ENCODE peak calls at places on chromosomes 13 and 19, in seven cellular contexts. One of them, this sample, is unnamed.
A peak's percentile ranks its signal among the peaks of the same experiment; 100 is the strongest.

GRCh38 chr13:50299546-50300249 is 284.5 kb downstream of the KCNRG start:
- DNase-seq in GM18507: no peak
- DNase-seq in SK-N-DZ: no peak
- DNase-seq in stimulated activated CD4-positive, alpha-beta T cell treated with anti-CD3 and anti-CD28 coated beads, TNF-alpha, amount 100 ng/mL, for 1 hour: no peak
- DNase-seq in mesothelial cell of epicardium: no peak
- DNase-seq in stromal cell of bone marrow: no peak
- DNase-seq in progenitor cell of endocrine pancreas: no peak
- DNase-seq in this sample: no peak

GRCh38 chr13:75855216-75855615 is 219.1 kb downstream of the LMO7 start:
- DNase-seq in GM18507: no peak
- DNase-seq in stromal cell of bone marrow: no peak
- DNase-seq in SK-N-DZ: no peak
- DNase-seq in mesothelial cell of epicardium: no peak
- DNase-seq in stimulated activated CD4-positive, alpha-beta T cell treated with anti-CD3 and anti-CD28 coated beads, TNF-alpha, amount 100 ng/mL, for 1 hour: no peak
- DNase-seq in progenitor cell of endocrine pancreas: no peak
- DNase-seq in this sample: no peak

GRCh38 chr13:39415003-39415402 is 188.0 kb downstream of the LHFPL6 start:
- DNase-seq in stimulated activated CD4-positive, alpha-beta T cell treated with anti-CD3 and anti-CD28 coated beads, TNF-alpha, amount 100 ng/mL, for 1 hour: no peak
- DNase-seq in progenitor cell of endocrine pancreas: no peak
- DNase-seq in GM18507: no peak
- DNase-seq in mesothelial cell of epicardium: no peak
- DNase-seq in SK-N-DZ: no peak
- DNase-seq in stromal cell of bone marrow: no peak
- DNase-seq in this sample: no peak

GRCh38 chr13:95118541-95119324 is 182.5 kb downstream of the ABCC4 start:
- DNase-seq in mesothelial cell of epicardium: no peak
- DNase-seq in progenitor cell of endocrine pancreas: no peak
- DNase-seq in stromal cell of bone marrow: no peak
- DNase-seq in GM18507: no peak
- DNase-seq in stimulated activated CD4-positive, alpha-beta T cell treated with anti-CD3 and anti-CD28 coated beads, TNF-alpha, amount 100 ng/mL, for 1 hour: no peak
- DNase-seq in SK-N-DZ: no peak
- DNase-seq in this sample: no peak

GRCh38 chr13:92224052-92224821 is 825.8 kb downstream of the GPC5 start:
- DNase-seq in stimulated activated CD4-positive, alpha-beta T cell treated with anti-CD3 and anti-CD28 coated beads, TNF-alpha, amount 100 ng/mL, for 1 hour: no peak
- DNase-seq in GM18507: no peak
- DNase-seq in stromal cell of bone marrow: peak; percentile 37
- DNase-seq in SK-N-DZ: no peak
- DNase-seq in progenitor cell of endocrine pancreas: no peak
- DNase-seq in mesothelial cell of epicardium: no peak
- DNase-seq in this sample: no peak

GRCh38 chr19:28862238-28862637 is 350.7 kb downstream of the UQCRFS1 start:
- DNase-seq in stimulated activated CD4-positive, alpha-beta T cell treated with anti-CD3 and anti-CD28 coated beads, TNF-alpha, amount 100 ng/mL, for 1 hour: no peak
- DNase-seq in GM18507: no peak
- DNase-seq in SK-N-DZ: no peak
- DNase-seq in mesothelial cell of epicardium: no peak
- DNase-seq in progenitor cell of endocrine pancreas: no peak
- DNase-seq in stromal cell of bone marrow: no peak
- DNase-seq in this sample: no peak

GRCh38 chr13:110138700-110139036 is 168.3 kb downstream of the COL4A1 start:
- DNase-seq in progenitor cell of endocrine pancreas: no peak
- DNase-seq in SK-N-DZ: no peak
- DNase-seq in stimulated activated CD4-positive, alpha-beta T cell treated with anti-CD3 and anti-CD28 coated beads, TNF-alpha, amount 100 ng/mL, for 1 hour: no peak
- DNase-seq in mesothelial cell of epicardium: no peak
- DNase-seq in GM18507: no peak
- DNase-seq in stromal cell of bone marrow: no peak
- DNase-seq in this sample: no peak

GRCh38 chr19:14961956-14962685 is 17.5 kb downstream of the SLC1A6 start:
- DNase-seq in GM18507: no peak
- DNase-seq in progenitor cell of endocrine pancreas: no peak
- DNase-seq in SK-N-DZ: no peak
- DNase-seq in stimulated activated CD4-positive, alpha-beta T cell treated with anti-CD3 and anti-CD28 coated beads, TNF-alpha, amount 100 ng/mL, for 1 hour: no peak
- DNase-seq in mesothelial cell of epicardium: no peak
- DNase-seq in stromal cell of bone marrow: no peak
- DNase-seq in this sample: no peak

GRCh38 chr19:51726049-51726448 is 2.3 kb upstream of the HAS1 start:
- DNase-seq in stimulated activated CD4-positive, alpha-beta T cell treated with anti-CD3 and anti-CD28 coated beads, TNF-alpha, amount 100 ng/mL, for 1 hour: no peak
- DNase-seq in stromal cell of bone marrow: peak; percentile 94
- DNase-seq in GM18507: no peak
- DNase-seq in mesothelial cell of epicardium: no peak
- DNase-seq in SK-N-DZ: peak; percentile 12
- DNase-seq in progenitor cell of endocrine pancreas: no peak
- DNase-seq in this sample: no peak

GRCh38 chr13:41458939-41459753 is 1.8 kb downstream of the RGCC start:
- DNase-seq in stimulated activated CD4-positive, alpha-beta T cell treated with anti-CD3 and anti-CD28 coated beads, TNF-alpha, amount 100 ng/mL, for 1 hour: no peak
- DNase-seq in SK-N-DZ: peak; percentile 26
- DNase-seq in progenitor cell of endocrine pancreas: no peak
- DNase-seq in stromal cell of bone marrow: peak; percentile 21
- DNase-seq in mesothelial cell of epicardium: no peak
- DNase-seq in GM18507: no peak
- DNase-seq in this sample: no peak

GRCh38 chr19:3179739-3180293 is 1.2 kb downstream of the S1PR4 start:
- DNase-seq in progenitor cell of endocrine pancreas: no peak
- DNase-seq in GM18507: no peak
- DNase-seq in stromal cell of bone marrow: no peak
- DNase-seq in stimulated activated CD4-positive, alpha-beta T cell treated with anti-CD3 and anti-CD28 coated beads, TNF-alpha, amount 100 ng/mL, for 1 hour: no peak
- DNase-seq in mesothelial cell of epicardium: no peak
- DNase-seq in SK-N-DZ: no peak
- DNase-seq in this sample: no peak

GRCh38 chr13:44197791-44198770 is 175.5 kb upstream of the SERP2 start:
- DNase-seq in mesothelial cell of epicardium: no peak
- DNase-seq in stimulated activated CD4-positive, alpha-beta T cell treated with anti-CD3 and anti-CD28 coated beads, TNF-alpha, amount 100 ng/mL, for 1 hour: no peak
- DNase-seq in progenitor cell of endocrine pancreas: no peak
- DNase-seq in GM18507: no peak
- DNase-seq in SK-N-DZ: no peak
- DNase-seq in stromal cell of bone marrow: no peak
- DNase-seq in this sample: peak; percentile 18

GRCh38 chr13:30159446-30159839 is 147.9 kb downstream of the KATNAL1 start:
- DNase-seq in SK-N-DZ: no peak
- DNase-seq in stromal cell of bone marrow: peak; percentile 78
- DNase-seq in GM18507: no peak
- DNase-seq in stimulated activated CD4-positive, alpha-beta T cell treated with anti-CD3 and anti-CD28 coated beads, TNF-alpha, amount 100 ng/mL, for 1 hour: no peak
- DNase-seq in progenitor cell of endocrine pancreas: no peak
- DNase-seq in mesothelial cell of epicardium: no peak
- DNase-seq in this sample: no peak

GRCh38 chr13:43232144-43232840 is 208.9 kb downstream of the DNAJC15 start:
- DNase-seq in stromal cell of bone marrow: no peak
- DNase-seq in progenitor cell of endocrine pancreas: no peak
- DNase-seq in GM18507: no peak
- DNase-seq in SK-N-DZ: no peak
- DNase-seq in mesothelial cell of epicardium: no peak
- DNase-seq in stimulated activated CD4-positive, alpha-beta T cell treated with anti-CD3 and anti-CD28 coated beads, TNF-alpha, amount 100 ng/mL, for 1 hour: no peak
- DNase-seq in this sample: no peak

GRCh38 chr13:101579291-101579802 is 126.9 kb downstream of the ITGBL1 start:
- DNase-seq in stromal cell of bone marrow: no peak
- DNase-seq in mesothelial cell of epicardium: no peak
- DNase-seq in GM18507: no peak
- DNase-seq in progenitor cell of endocrine pancreas: no peak
- DNase-seq in SK-N-DZ: no peak
- DNase-seq in stimulated activated CD4-positive, alpha-beta T cell treated with anti-CD3 and anti-CD28 coated beads, TNF-alpha, amount 100 ng/mL, for 1 hour: no peak
- DNase-seq in this sample: no peak

GRCh38 chr19:15048885-15049541 is at the start of gene CASP14:
- DNase-seq in stimulated activated CD4-positive, alpha-beta T cell treated with anti-CD3 and anti-CD28 coated beads, TNF-alpha, amount 100 ng/mL, for 1 hour: no peak
- DNase-seq in progenitor cell of endocrine pancreas: no peak
- DNase-seq in stromal cell of bone marrow: no peak
- DNase-seq in mesothelial cell of epicardium: no peak
- DNase-seq in SK-N-DZ: no peak
- DNase-seq in GM18507: no peak
- DNase-seq in this sample: no peak

GRCh38 chr13:19818223-19818842 is 35.6 kb upstream of the PSPC1 start:
- DNase-seq in stimulated activated CD4-positive, alpha-beta T cell treated with anti-CD3 and anti-CD28 coated beads, TNF-alpha, amount 100 ng/mL, for 1 hour: no peak
- DNase-seq in GM18507: no peak
- DNase-seq in mesothelial cell of epicardium: peak; percentile 47
- DNase-seq in SK-N-DZ: peak; percentile 10
- DNase-seq in progenitor cell of endocrine pancreas: peak; percentile 70
- DNase-seq in stromal cell of bone marrow: no peak
- DNase-seq in this sample: no peak

GRCh38 chr13:32883501-32883900 is 132.7 kb upstream of the KL start:
- DNase-seq in mesothelial cell of epicardium: no peak
- DNase-seq in stimulated activated CD4-positive, alpha-beta T cell treated with anti-CD3 and anti-CD28 coated beads, TNF-alpha, amount 100 ng/mL, for 1 hour: no peak
- DNase-seq in SK-N-DZ: no peak
- DNase-seq in progenitor cell of endocrine pancreas: no peak
- DNase-seq in stromal cell of bone marrow: no peak
- DNase-seq in GM18507: no peak
- DNase-seq in this sample: no peak

GRCh38 chr19:38597075-38597474 is 20.7 kb downstream of the MAP4K1 start:
- DNase-seq in progenitor cell of endocrine pancreas: no peak
- DNase-seq in GM18507: no peak
- DNase-seq in stimulated activated CD4-positive, alpha-beta T cell treated with anti-CD3 and anti-CD28 coated beads, TNF-alpha, amount 100 ng/mL, for 1 hour: no peak
- DNase-seq in stromal cell of bone marrow: no peak
- DNase-seq in mesothelial cell of epicardium: no peak
- DNase-seq in SK-N-DZ: no peak
- DNase-seq in this sample: no peak

GRCh38 chr13:23496255-23496654 is 62.8 kb upstream of the SACS start:
- DNase-seq in stromal cell of bone marrow: no peak
- DNase-seq in mesothelial cell of epicardium: no peak
- DNase-seq in stimulated activated CD4-positive, alpha-beta T cell treated with anti-CD3 and anti-CD28 coated beads, TNF-alpha, amount 100 ng/mL, for 1 hour: no peak
- DNase-seq in SK-N-DZ: no peak
- DNase-seq in GM18507: no peak
- DNase-seq in progenitor cell of endocrine pancreas: no peak
- DNase-seq in this sample: no peak

GRCh38 chr19:6744381-6745288 is 5.2 kb downstream of the TRIP10 start:
- DNase-seq in SK-N-DZ: no peak
- DNase-seq in mesothelial cell of epicardium: peak; percentile 78
- DNase-seq in stimulated activated CD4-positive, alpha-beta T cell treated with anti-CD3 and anti-CD28 coated beads, TNF-alpha, amount 100 ng/mL, for 1 hour: no peak
- DNase-seq in progenitor cell of endocrine pancreas: no peak
- DNase-seq in GM18507: no peak
- DNase-seq in stromal cell of bone marrow: peak; percentile 72
- DNase-seq in this sample: no peak

GRCh38 chr13:50574731-50575130 is 268.8 kb downstream of the DLEU7 start:
- DNase-seq in SK-N-DZ: no peak
- DNase-seq in stimulated activated CD4-positive, alpha-beta T cell treated with anti-CD3 and anti-CD28 coated beads, TNF-alpha, amount 100 ng/mL, for 1 hour: no peak
- DNase-seq in progenitor cell of endocrine pancreas: no peak
- DNase-seq in stromal cell of bone marrow: peak; percentile 88
- DNase-seq in GM18507: no peak
- DNase-seq in mesothelial cell of epicardium: no peak
- DNase-seq in this sample: no peak

GRCh38 chr13:48594080-48594815 is 59.5 kb upstream of the CYSLTR2 start:
- DNase-seq in GM18507: no peak
- DNase-seq in SK-N-DZ: no peak
- DNase-seq in stromal cell of bone marrow: no peak
- DNase-seq in stimulated activated CD4-positive, alpha-beta T cell treated with anti-CD3 and anti-CD28 coated beads, TNF-alpha, amount 100 ng/mL, for 1 hour: no peak
- DNase-seq in mesothelial cell of epicardium: no peak
- DNase-seq in progenitor cell of endocrine pancreas: no peak
- DNase-seq in this sample: no peak

GRCh38 chr13:114141261-114141996 is 9.0 kb upstream of the RASA3 start:
- DNase-seq in SK-N-DZ: no peak
- DNase-seq in stromal cell of bone marrow: no peak
- DNase-seq in mesothelial cell of epicardium: no peak
- DNase-seq in GM18507: no peak
- DNase-seq in stimulated activated CD4-positive, alpha-beta T cell treated with anti-CD3 and anti-CD28 coated beads, TNF-alpha, amount 100 ng/mL, for 1 hour: no peak
- DNase-seq in progenitor cell of endocrine pancreas: no peak
- DNase-seq in this sample: no peak

GRCh38 chr13:45368571-45368970 is 27.6 kb upstream of the TPT1 start:
- DNase-seq in SK-N-DZ: no peak
- DNase-seq in stromal cell of bone marrow: no peak
- DNase-seq in GM18507: no peak
- DNase-seq in progenitor cell of endocrine pancreas: no peak
- DNase-seq in mesothelial cell of epicardium: no peak
- DNase-seq in stimulated activated CD4-positive, alpha-beta T cell treated with anti-CD3 and anti-CD28 coated beads, TNF-alpha, amount 100 ng/mL, for 1 hour: no peak
- DNase-seq in this sample: no peak

GRCh38 chr19:51354742-51355148 is 11.4 kb downstream of the ETFB start:
- DNase-seq in stromal cell of bone marrow: no peak
- DNase-seq in mesothelial cell of epicardium: peak; percentile 52
- DNase-seq in GM18507: no peak
- DNase-seq in SK-N-DZ: peak; percentile 63
- DNase-seq in progenitor cell of endocrine pancreas: peak; percentile 50
- DNase-seq in stimulated activated CD4-positive, alpha-beta T cell treated with anti-CD3 and anti-CD28 coated beads, TNF-alpha, amount 100 ng/mL, for 1 hour: no peak
- DNase-seq in this sample: no peak

GRCh38 chr13:25468330-25469178 is 96.8 kb downstream of the ATP8A2 start:
- DNase-seq in progenitor cell of endocrine pancreas: peak; percentile 49
- DNase-seq in stimulated activated CD4-positive, alpha-beta T cell treated with anti-CD3 and anti-CD28 coated beads, TNF-alpha, amount 100 ng/mL, for 1 hour: no peak
- DNase-seq in stromal cell of bone marrow: no peak
- DNase-seq in GM18507: peak; percentile 12
- DNase-seq in mesothelial cell of epicardium: peak; percentile 63
- DNase-seq in SK-N-DZ: peak; percentile 61
- DNase-seq in this sample: peak; percentile 41

GRCh38 chr19:17137417-17137816 is 61.8 kb downstream of the MYO9B start:
- DNase-seq in progenitor cell of endocrine pancreas: no peak
- DNase-seq in mesothelial cell of epicardium: no peak
- DNase-seq in stromal cell of bone marrow: no peak
- DNase-seq in stimulated activated CD4-positive, alpha-beta T cell treated with anti-CD3 and anti-CD28 coated beads, TNF-alpha, amount 100 ng/mL, for 1 hour: no peak
- DNase-seq in SK-N-DZ: no peak
- DNase-seq in GM18507: no peak
- DNase-seq in this sample: no peak

GRCh38 chr13:39783051-39783450 is 127.6 kb downstream of the COG6 start:
- DNase-seq in GM18507: no peak
- DNase-seq in stromal cell of bone marrow: no peak
- DNase-seq in stimulated activated CD4-positive, alpha-beta T cell treated with anti-CD3 and anti-CD28 coated beads, TNF-alpha, amount 100 ng/mL, for 1 hour: no peak
- DNase-seq in mesothelial cell of epicardium: no peak
- DNase-seq in SK-N-DZ: no peak
- DNase-seq in progenitor cell of endocrine pancreas: no peak
- DNase-seq in this sample: no peak

GRCh38 chr13:112748947-112749346 is 59.1 kb downstream of the ATP11A start:
- DNase-seq in stromal cell of bone marrow: no peak
- DNase-seq in stimulated activated CD4-positive, alpha-beta T cell treated with anti-CD3 and anti-CD28 coated beads, TNF-alpha, amount 100 ng/mL, for 1 hour: no peak
- DNase-seq in SK-N-DZ: no peak
- DNase-seq in progenitor cell of endocrine pancreas: no peak
- DNase-seq in mesothelial cell of epicardium: no peak
- DNase-seq in GM18507: no peak
- DNase-seq in this sample: no peak

GRCh38 chr13:68056816-68057710 is 826.9 kb upstream of the PCDH9 start:
- DNase-seq in mesothelial cell of epicardium: no peak
- DNase-seq in SK-N-DZ: no peak
- DNase-seq in stromal cell of bone marrow: no peak
- DNase-seq in GM18507: no peak
- DNase-seq in progenitor cell of endocrine pancreas: no peak
- DNase-seq in stimulated activated CD4-positive, alpha-beta T cell treated with anti-CD3 and anti-CD28 coated beads, TNF-alpha, amount 100 ng/mL, for 1 hour: no peak
- DNase-seq in this sample: no peak

GRCh38 chr13:55302568-55302967 is 1838.2 kb upstream of the PRR20A start:
- DNase-seq in progenitor cell of endocrine pancreas: no peak
- DNase-seq in mesothelial cell of epicardium: no peak
- DNase-seq in stromal cell of bone marrow: no peak
- DNase-seq in stimulated activated CD4-positive, alpha-beta T cell treated with anti-CD3 and anti-CD28 coated beads, TNF-alpha, amount 100 ng/mL, for 1 hour: no peak
- DNase-seq in GM18507: no peak
- DNase-seq in SK-N-DZ: no peak
- DNase-seq in this sample: no peak